ENCODE peak calls at places on chromosomes 16 and 17, in seven cellular contexts. L is heart right ventricle; S is transverse colon; R is Peyer's patch; V is CD8-positive, alpha-beta T cell; M is lower lobe of right lung; O is CD4-positive, alpha-beta T cell. Z is an unnamed sample.

GRCh38 chr17:57498443-57498842 is 242.1 kb downstream of the MSI2 start:
- DNase-seq in R (no peak), M (no peak), O (no peak), S (no peak), L (no peak), V (no peak), Z (no peak)

GRCh38 chr17:59561042-59561441 is 4.4 kb upstream of the DHX40 start:
- DNase-seq in R (no peak), L (no peak), O (no peak), M (no peak), V (no peak), S (no peak), Z (peak; percentile 76)

GRCh38 chr16:80899804-80900592 is 95.6 kb upstream of the CDYL2 start:
- DNase-seq in O (no peak), S (peak; percentile 39), M (peak; percentile 68), L (peak; percentile 83), V (no peak), R (peak; percentile 63), Z (no peak)

GRCh38 chr16:19858006-19858653 is 26.5 kb downstream of the GPRC5B start:
- DNase-seq in S (no peak), O (no peak), L (no peak), V (no peak), M (peak; percentile 11), R (no peak), Z (no peak)

GRCh38 chr17:14866266-14866665 is 398.9 kb downstream of the PMP22 start:
- DNase-seq in R (no peak), S (no peak), O (no peak), V (no peak), M (no peak), L (no peak), Z (no peak)

GRCh38 chr17:32104158-32104557 is 38.1 kb upstream of the RHOT1 start:
- DNase-seq in S (no peak), R (no peak), M (no peak), O (no peak), L (no peak), V (no peak), Z (no peak)

GRCh38 chr17:46159686-46160085 is 33.5 kb downstream of the KANSL1 start:
- DNase-seq in S (no peak), O (no peak), V (no peak), L (no peak), R (no peak), M (no peak), Z (no peak)

GRCh38 chr16:50282010-50282538 is 15.7 kb downstream of the ADCY7 start:
- DNase-seq in R (peak; percentile 94), O (peak; percentile 40), L (peak; percentile 61), M (peak; percentile 92), V (peak; percentile 50), S (peak; percentile 84), Z (no peak)

GRCh38 chr16:15482068-15482747 is 47.8 kb downstream of the BMERB1 start:
- DNase-seq in M (no peak), R (peak; percentile 85), S (peak; percentile 29), O (no peak), L (peak; percentile 58), V (no peak), Z (peak; percentile 75)

GRCh38 chr16:24540575-24541240 is 1.3 kb downstream of the RBBP6 start:
- DNase-seq in S (no peak), R (no peak), V (no peak), L (no peak), O (no peak), M (no peak), Z (peak; percentile 40)

GRCh38 chr17:6775871-6776405 is at the start of gene FBXO39:
- DNase-seq in S (no peak), M (peak; percentile 51), R (no peak), O (no peak), V (no peak), L (no peak), Z (peak; percentile 79)

GRCh38 chr16:426115-426905 is 861 bp downstream of the RAB11FIP3 start:
- DNase-seq in O (no peak), R (no peak), L (peak; percentile 14), M (no peak), S (peak; percentile 25), V (no peak), Z (peak; percentile 68)

GRCh38 chr16:25950586-25951201 is 258.9 kb downstream of the HS3ST4 start:
- DNase-seq in S (no peak), O (no peak), M (no peak), L (no peak), V (no peak), R (no peak), Z (peak; percentile 78)

GRCh38 chr17:63601439-63602371 is 1.0 kb downstream of the TACO1 start:
- DNase-seq in R (peak; percentile 75), O (no peak), M (no peak), S (peak; percentile 56), L (no peak), V (no peak), Z (peak; percentile 13)

GRCh38 chr16:60206511-60206910 is 1472.4 kb upstream of the GOT2 start:
- DNase-seq in O (no peak), M (no peak), R (no peak), S (no peak), L (no peak), V (no peak), Z (peak; percentile 58)

GRCh38 chr17:39192901-39193300 is 4.6 kb downstream of the CACNB1 start:
- DNase-seq in S (no peak), M (no peak), V (no peak), R (no peak), O (no peak), L (no peak), Z (no peak)

GRCh38 chr16:17847234-17847795 is 376.6 kb upstream of the XYLT1 start:
- DNase-seq in S (no peak), R (no peak), V (no peak), O (no peak), L (no peak), M (no peak), Z (no peak)
- TF ChIP-seq CTCF in S (no peak), R (no peak), V (no peak), O (no peak), L (no peak), M (no peak), Z (no peak)

GRCh38 chr16:47876494-47876893 is 279.3 kb downstream of the ABCC12 start:
- DNase-seq in O (no peak), V (no peak), S (no peak), L (no peak), M (no peak), R (no peak), Z (no peak)

GRCh38 chr16:47877166-47877565 is 278.6 kb downstream of the ABCC12 start:
- DNase-seq in O (no peak), L (no peak), R (no peak), S (no peak), M (no peak), V (no peak), Z (no peak)

GRCh38 chr16:47872228-47872627 is 283.6 kb downstream of the ABCC12 start:
- DNase-seq in S (no peak), O (no peak), L (no peak), M (no peak), V (no peak), R (no peak), Z (no peak)

GRCh38 chr16:47873434-47873833 is 282.4 kb downstream of the ABCC12 start:
- DNase-seq in M (no peak), V (no peak), R (no peak), L (no peak), S (no peak), O (no peak), Z (peak; percentile 42)
- TF ChIP-seq CTCF in M (no peak), V (no peak), R (no peak), L (no peak), S (no peak), O (no peak), Z (peak; percentile 81)

DNA sequence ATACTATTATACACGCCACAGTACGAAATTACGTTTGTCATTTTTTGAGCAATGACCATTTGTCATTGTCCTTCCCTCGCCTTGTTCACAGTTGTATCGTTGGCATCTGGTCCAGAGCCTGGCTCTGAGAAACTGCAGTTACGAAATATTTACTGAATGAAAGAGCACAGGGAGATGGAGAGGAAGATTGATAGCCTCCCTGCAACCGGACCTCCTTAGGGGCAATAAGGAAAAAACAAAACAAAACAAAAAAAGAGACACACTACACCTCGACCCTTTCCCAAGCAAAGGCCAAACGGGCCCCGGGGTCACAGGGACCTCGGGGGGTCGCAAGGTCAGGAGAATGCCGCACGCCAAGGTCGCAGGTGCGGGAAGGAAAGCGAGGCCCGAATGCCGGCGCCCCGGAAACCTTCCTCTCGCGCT is 857 bp downstream of the GOT2 start:
- DNase-seq in L (no peak), S (peak; percentile 10), R (no peak), V (no peak), M (no peak), O (no peak), Z (peak; percentile 54)
- TF ChIP-seq CTCF in L (no peak), S (no peak), R (no peak), V (no peak), M (no peak), O (no peak), Z (no peak)

DNA sequence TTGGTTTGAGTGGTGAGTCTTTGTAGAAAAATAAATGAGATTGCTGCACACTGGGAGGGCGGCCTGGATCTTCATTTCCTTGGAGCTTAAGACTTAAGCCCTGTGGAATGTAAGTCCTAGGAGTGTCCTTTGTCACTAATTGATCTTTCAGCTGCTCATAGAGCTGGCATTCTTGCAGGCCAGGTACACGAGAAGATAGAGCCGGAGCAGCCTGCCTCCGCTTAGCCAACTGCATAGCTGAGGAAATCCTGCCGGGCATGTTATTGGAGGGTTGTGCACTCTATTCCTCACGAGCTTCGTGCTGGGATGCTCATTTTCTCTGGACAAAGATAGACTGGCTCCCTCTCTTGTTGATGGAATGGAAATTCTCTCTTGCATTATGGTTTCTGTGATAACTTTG is 76.8 kb downstream of the RPA1 start:
- DNase-seq in O (no peak), L (no peak), S (no peak), V (no peak), M (no peak), R (no peak), Z (peak; percentile 45)
- TF ChIP-seq CTCF in O (no peak), L (no peak), S (no peak), V (no peak), M (no peak), R (no peak), Z (no peak)

DNA sequence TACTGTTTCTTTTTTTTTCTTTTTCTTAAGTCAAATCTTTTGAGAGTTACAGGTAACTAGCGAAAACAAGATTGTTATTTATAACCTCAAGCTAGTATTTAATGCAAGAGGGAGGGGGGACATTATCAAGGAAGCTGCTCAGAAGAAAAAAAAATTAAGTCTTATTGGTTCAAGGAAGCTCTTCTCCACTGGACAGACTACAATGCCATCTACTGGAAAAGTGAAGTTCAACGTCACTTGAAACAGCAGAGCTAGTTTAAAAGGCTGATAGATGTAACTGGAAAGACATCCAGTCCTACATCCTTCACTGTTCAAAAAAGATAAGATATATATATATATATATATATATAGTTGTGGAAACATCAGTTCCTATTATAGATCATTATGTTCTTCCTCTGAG is 418.0 kb upstream of the PSMD7 start:
- DNase-seq in O (no peak), R (no peak), L (peak; percentile 29), S (no peak), M (no peak), V (no peak), Z (peak; percentile 66)
- TF ChIP-seq CTCF in O (no peak), R (peak; percentile 60), L (peak; percentile 84), S (peak; percentile 47), M (peak; percentile 40), V (no peak), Z (peak; percentile 75)

Z was measured in GM23338.